ENCODE peak calls at places on chromosome 1, in nine cellular contexts. F is testis, O is left ventricle myocardium inferior, X is body of pancreas, A is mucosa of descending colon, G is cardiac fibroblast, J is lower lobe of right lung, C is foreskin fibroblast, Q is epithelial cell of esophagus. N is an unnamed sample.

GRCh38 chr1:21503706-21504377 is 5.4 kb upstream of the ALPL start:
- DNase-seq in F (peak), X (no peak), Q (no peak), G (no peak), J (no peak), A (no peak), C (no peak), O (no peak), N (no peak)

GRCh38 chr1:91502882-91503184 is 2.2 kb downstream of the CDC7 start:
- DNase-seq in F (no peak), Q (no peak), J (no peak), A (no peak), C (peak), O (no peak), G (peak), X (no peak), N (peak)

GRCh38 chr1:232664844-232665777 is 35.2 kb upstream of the SIPA1L2 start:
- DNase-seq in G (no peak), J (no peak), Q (no peak), O (no peak), F (no peak), A (no peak), C (no peak), X (no peak), N (no peak)

GRCh38 chr1:26530898-26531598 is 1.5 kb downstream of the RPS6KA1 start:
- DNase-seq in Q (peak), G (peak), A (peak), F (peak), J (peak), X (peak), C (peak), O (no peak), N (peak)

GRCh38 chr1:38804062-38804886 is 55.3 kb downstream of the RRAGC start:
- DNase-seq in A (no peak), J (no peak), X (no peak), O (no peak), F (no peak), C (peak), G (no peak), Q (no peak), N (no peak)

GRCh38 chr1:35768350-35769187 is 1.2 kb downstream of the CLSPN start:
- DNase-seq in F (no peak), O (no peak), A (no peak), X (no peak), Q (peak), J (no peak), C (peak), G (peak), N (no peak)

GRCh38 chr1:242240691-242241090 is 241.8 kb upstream of the MAP1LC3C start:
- DNase-seq in C (no peak), J (no peak), X (no peak), Q (no peak), O (no peak), F (no peak), G (no peak), A (no peak), N (no peak)

GRCh38 chr1:151606384-151606783 is 5.5 kb upstream of the SNX27 start:
- DNase-seq in C (no peak), F (no peak), O (no peak), A (no peak), X (no peak), Q (peak), J (no peak), G (no peak), N (no peak)

GRCh38 chr1:119376594-119376993 is 8.0 kb downstream of the HAO2 start:
- DNase-seq in X (no peak), Q (no peak), A (no peak), G (no peak), F (no peak), J (no peak), O (no peak), C (no peak), N (no peak)

GRCh38 chr1:244154882-244155531 is 103.9 kb downstream of the ZBTB18 start:
- DNase-seq in O (no peak), G (no peak), C (peak), J (no peak), X (peak), F (no peak), A (no peak), Q (no peak), N (no peak)

GRCh38 chr1:115412733-115413132 is 74.7 kb upstream of the NGF start:
- DNase-seq in G (no peak), J (no peak), X (no peak), C (no peak), Q (no peak), F (no peak), A (no peak), O (no peak), N (no peak)

GRCh38 chr1:21594495-21594894 is 74.7 kb downstream of the RAP1GAP start:
- DNase-seq in Q (peak), X (no peak), A (no peak), F (no peak), C (peak), O (no peak), G (no peak), J (no peak), N (no peak)

GRCh38 chr1:210233216-210233494 is 559 bp downstream of the SERTAD4 start:
- DNase-seq in A (peak), Q (peak), F (no peak), G (no peak), C (peak), O (no peak), J (no peak), X (no peak), N (no peak)

GRCh38 chr1:234972411-234973191 is 156.0 kb downstream of the TOMM20 start:
- DNase-seq in G (no peak), X (no peak), A (no peak), F (no peak), Q (no peak), J (no peak), C (no peak), O (no peak), N (no peak)

GRCh38 chr1:100187912-100188311 is 9.9 kb upstream of the LRRC39 start:
- DNase-seq in O (peak), C (peak), A (no peak), G (peak), Q (peak), J (no peak), F (no peak), X (peak), N (peak)

GRCh38 chr1:163410073-163410522 is 88.3 kb downstream of the NUF2 start:
- DNase-seq in C (peak), G (peak), X (peak), F (peak), A (no peak), Q (peak), O (no peak), J (no peak), N (peak)

GRCh38 chr1:23263380-23263887 is 46.1 kb upstream of the HTR1D start:
- DNase-seq in F (no peak), C (no peak), O (no peak), X (no peak), J (no peak), G (no peak), Q (no peak), A (no peak), N (no peak)

GRCh38 chr1:10675813-10676212 is 120.6 kb downstream of the CASZ1 start:
- DNase-seq in J (no peak), O (no peak), Q (no peak), X (no peak), F (no peak), G (no peak), C (no peak), A (peak), N (no peak)
- H3K4me3 ChIP-seq in J (peak), O (no peak), Q (no peak), X (no peak), F (no peak), G (no peak), C (no peak), A (no peak), N (no peak)

GRCh38 chr1:180632326-180633088 is 685 bp downstream of the XPR1 start:
- DNase-seq in G (peak), A (peak), C (peak), J (peak), O (peak), F (peak), Q (peak), X (no peak), N (no peak)

GRCh38 chr1:180633092-180634045 is 1.5 kb downstream of the XPR1 start:
- DNase-seq in O (no peak), C (peak), X (no peak), Q (peak), F (no peak), A (no peak), G (peak), J (no peak), N (no peak)

GRCh38 chr1:180631197-180631765 is 541 bp upstream of the XPR1 start:
- DNase-seq in A (peak), C (no peak), O (no peak), X (no peak), G (no peak), F (no peak), Q (no peak), J (no peak), N (no peak)

GRCh38 chr1:180630408-180631196 is 1.2 kb upstream of the XPR1 start:
- DNase-seq in X (no peak), O (no peak), A (no peak), C (no peak), G (no peak), Q (no peak), F (no peak), J (no peak), N (no peak)

DNA sequence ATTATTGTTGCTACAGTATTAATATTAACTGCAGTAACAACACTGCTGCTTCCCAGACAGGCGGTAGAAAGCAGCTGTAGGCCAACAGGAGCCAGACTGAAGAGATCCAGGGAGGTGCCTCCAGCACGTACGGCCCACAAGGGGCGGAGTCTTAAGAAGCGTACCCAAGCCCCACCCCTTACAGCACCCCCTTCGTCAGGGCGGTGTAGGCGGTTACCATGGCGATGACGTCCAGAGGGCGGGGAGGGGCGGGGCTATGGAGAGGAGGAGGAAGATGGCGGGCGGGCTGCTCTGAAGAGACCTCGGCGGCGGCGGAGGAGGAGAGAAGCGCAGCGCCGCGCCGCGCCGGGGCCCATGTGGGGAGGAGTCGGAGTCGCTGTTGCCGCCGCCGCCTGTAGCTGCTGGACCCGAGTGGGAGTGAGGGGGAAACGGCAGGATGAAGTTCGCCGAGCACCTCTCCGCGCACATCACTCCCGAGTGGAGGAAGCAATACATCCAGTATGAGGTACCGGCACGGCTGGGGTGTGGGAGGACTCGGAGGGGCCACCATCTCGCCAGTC is at the start of gene XPR1:
- DNase-seq in C (peak), X (peak), Q (peak), G (peak), J (peak), O (peak), F (peak), A (peak), N (peak)
- TF ChIP-seq CTCF in C (no peak), X (peak), Q (peak), G (peak), J (peak), O (peak), F (peak), A (no peak), N (peak)

GRCh38 chr1:150550222-150551048 is 1.2 kb downstream of the ADAMTSL4 start:
- DNase-seq in A (no peak), O (no peak), C (peak), F (no peak), Q (no peak), G (peak), J (no peak), X (no peak), N (no peak)

GRCh38 chr1:150549496-150550221 is 451 bp downstream of the ADAMTSL4 start:
- DNase-seq in A (no peak), X (no peak), G (no peak), C (peak), Q (no peak), F (peak), J (no peak), O (peak), N (no peak)

GRCh38 chr1:150552692-150553278 is 3.6 kb downstream of the ADAMTSL4 start:
- DNase-seq in G (no peak), X (no peak), J (no peak), C (no peak), Q (no peak), O (no peak), F (no peak), A (no peak), N (no peak)

GRCh38 chr1:150551784-150552691 is 2.8 kb downstream of the ADAMTSL4 start:
- DNase-seq in J (peak), Q (peak), O (peak), G (peak), C (peak), F (peak), A (no peak), X (peak), N (no peak)

GRCh38 chr1:150551049-150551783 is 2.0 kb downstream of the ADAMTSL4 start:
- DNase-seq in O (no peak), C (peak), J (no peak), Q (no peak), F (no peak), X (no peak), A (no peak), G (no peak), N (no peak)
- H3K4me3 ChIP-seq in O (peak), C (peak), J (peak), Q (no peak), F (no peak), X (no peak), A (no peak), G (no peak), N (no peak)

DNA sequence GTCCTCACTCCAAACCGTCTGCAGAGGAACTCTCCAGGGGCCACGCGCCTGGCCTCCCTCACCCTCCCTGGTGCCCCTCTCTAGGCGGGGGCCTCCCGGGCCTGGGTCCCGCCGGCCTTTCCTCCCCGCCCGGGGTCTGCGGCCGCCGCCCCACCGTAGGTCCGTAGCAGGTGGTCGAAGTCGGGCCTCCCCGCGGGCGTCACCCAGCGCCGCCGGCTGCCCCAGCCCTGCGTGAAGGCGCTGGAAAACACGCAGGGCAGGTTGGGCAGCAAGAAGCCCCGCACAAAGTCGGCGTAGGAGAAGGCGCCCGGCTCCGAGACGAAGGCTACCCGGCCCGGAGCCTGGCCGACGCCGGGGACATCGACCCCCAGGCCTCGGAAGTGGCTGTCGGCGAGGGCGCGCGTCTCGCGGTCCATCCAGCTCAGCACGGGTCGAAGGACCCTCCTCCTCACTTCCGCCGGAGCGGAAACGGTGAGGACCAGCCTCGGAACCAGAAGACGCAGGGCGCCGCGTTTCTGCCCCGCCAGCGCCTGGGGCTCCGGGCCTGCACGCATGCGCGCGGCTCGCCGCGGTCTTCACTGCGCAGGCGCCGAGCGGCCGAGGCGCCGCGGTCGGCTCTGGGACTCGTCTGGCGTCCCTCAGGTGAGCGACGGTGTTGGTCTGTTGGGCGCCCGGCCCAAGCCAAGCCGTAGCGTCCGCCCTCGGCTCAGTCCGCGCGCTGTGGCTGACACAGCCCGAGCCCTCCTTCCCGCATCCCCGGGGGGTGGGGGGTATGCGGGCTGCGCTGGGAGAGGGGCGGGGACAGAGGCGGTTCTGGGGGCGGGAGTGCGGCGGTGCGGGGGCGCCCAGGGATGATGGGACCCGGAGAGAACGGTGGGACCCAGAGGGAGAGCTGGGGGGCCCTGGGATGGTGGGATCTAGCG is at the start of the genes JMJD4 and SNAP47:
- DNase-seq in Q (peak), X (peak), O (peak), G (peak), J (peak), A (peak), C (peak), F (peak), N (peak)
- TF ChIP-seq CTCF in Q (no peak), X (no peak), O (no peak), G (no peak), J (no peak), A (no peak), C (no peak), F (no peak), N (no peak)

DNA sequence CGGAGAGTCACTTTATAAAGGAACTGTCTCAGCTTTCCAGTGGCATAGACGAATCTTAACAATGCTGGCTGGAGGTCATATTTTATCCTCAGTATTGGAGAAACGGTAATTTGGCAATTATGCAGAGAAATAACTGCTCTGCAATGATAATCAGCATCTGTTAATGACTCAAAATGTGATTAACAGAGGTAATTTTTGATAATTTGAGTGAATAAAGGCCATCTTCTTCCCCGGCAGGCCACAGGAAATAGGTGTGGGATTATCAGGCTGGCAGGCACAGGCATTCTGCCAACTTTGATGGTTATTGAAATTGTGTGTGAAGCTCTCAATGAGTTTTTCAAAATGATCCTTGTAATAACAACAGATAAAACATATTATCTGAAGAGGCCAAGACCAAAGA is 309.0 kb downstream of the PTGER3 start:
- DNase-seq in A (no peak), G (no peak), J (no peak), Q (no peak), O (no peak), F (no peak), C (no peak), X (no peak), N (no peak)
- H3K4me3 ChIP-seq in A (no peak), G (no peak), J (no peak), Q (no peak), O (no peak), F (no peak), C (no peak), X (no peak), N (no peak)

N was measured in astrocyte of the cerebellum.